ENCODE peak calls at places on chromosomes 4 and X, in ten cellular contexts. N is memory B cell, P is NCI-H460, M is fibroblast of mammary gland, C is mesenchymal stem cell, K is cardiac septum, W is germinal center, G is fibroblast of the aortic adventitia, U is astrocyte of the hippocampus, J is AG09319. H is an unnamed sample.
A peak's percentile ranks its signal among the peaks of the same experiment; 100 is the strongest.

GRCh38 chrX:78109458-78109857 is 5.4 kb downstream of the PGK1 start:
- DNase-seq in M (no peak), W (no peak), U (no peak), G (no peak), N (no peak), C (no peak), K (no peak), J (no peak), P (no peak), H (no peak)

GRCh38 chrX:15815779-15816452 is 25.6 kb downstream of the ZRSR2 start:
- DNase-seq in M (peak; percentile 14), N (no peak), U (peak; percentile 51), C (peak; percentile 50), K (no peak), P (peak; percentile 15), J (no peak), G (peak; percentile 23), W (peak; percentile 17), H (peak; percentile 31)

GRCh38 chr4:123787710-123788109 is 391.1 kb downstream of the SPRY1 start:
- DNase-seq in K (no peak), N (no peak), U (no peak), G (no peak), C (no peak), J (no peak), M (peak; percentile 49), P (no peak), W (no peak), H (peak; percentile 29)

GRCh38 chr4:26334366-26334765 is 13.6 kb downstream of the RBPJ start:
- DNase-seq in W (no peak), M (no peak), K (no peak), N (no peak), G (no peak), U (no peak), J (no peak), P (no peak), C (no peak), H (no peak)

GRCh38 chr4:63841266-63841665 is 568.0 kb downstream of the TECRL start:
- DNase-seq in C (no peak), G (no peak), J (no peak), N (no peak), K (no peak), W (no peak), P (no peak), M (no peak), U (no peak), H (no peak)

GRCh38 chr4:174423257-174423944 is 98.9 kb downstream of the HPGD start:
- DNase-seq in U (peak; percentile 78), K (no peak), G (peak; percentile 76), M (peak; percentile 89), J (no peak), W (no peak), P (peak; percentile 81), C (peak; percentile 83), N (peak; percentile 2), H (peak; percentile 77)

GRCh38 chrX:100615015-100615414 is 21.6 kb downstream of the TSPAN6 start:
- DNase-seq in N (peak; percentile 4), G (peak; percentile 70), W (peak; percentile 1), J (peak; percentile 12), U (peak; percentile 67), P (peak; percentile 43), K (no peak), C (peak; percentile 75), M (peak; percentile 75), H (peak; percentile 82)

GRCh38 chrX:7946960-7947359 is 19.7 kb upstream of the PNPLA4 start:
- DNase-seq in K (no peak), W (no peak), M (no peak), U (no peak), C (no peak), J (no peak), N (no peak), P (no peak), G (no peak), H (no peak)

GRCh38 chr4:8578717-8579116 is 1.5 kb upstream of the GPR78 start:
- DNase-seq in N (no peak), C (no peak), M (no peak), P (no peak), J (no peak), G (no peak), K (peak; percentile 63), U (no peak), W (no peak), H (no peak)

GRCh38 chrX:67408423-67409079 is 135.3 kb upstream of the AR start:
- DNase-seq in N (no peak), C (no peak), G (no peak), W (no peak), K (no peak), J (no peak), P (no peak), M (no peak), U (no peak), H (no peak)